ENCODE peak calls at places on chromosomes 6 and 20, in ten cellular contexts. One of them, this sample, is unnamed.

GRCh38 chr20:62208805-62209755 is 11.0 kb downstream of the HRH3 start:
- DNase-seq in GM13976: no peak
- DNase-seq in left cardiac atrium: no peak
- DNase-seq in activated CD4-positive, alpha-beta T cell treated with anti-CD3 and anti-CD28 coated beads, Interleukin-2, amount 50 U/mL, for 48 hours: no peak
- DNase-seq in A673: no peak
- DNase-seq in fibroblast of gingiva: no peak
- DNase-seq in hypothalamus: no peak
- DNase-seq in NCI-H1092: no peak
- DNase-seq in islet precursor cell: peak
- DNase-seq in epithelial cell of proximal tubule: no peak
- DNase-seq in this sample: no peak

GRCh38 chr20:33629533-33629932 is 32.6 kb upstream of the C20orf144 start:
- DNase-seq in GM13976: no peak
- DNase-seq in left cardiac atrium: no peak
- DNase-seq in activated CD4-positive, alpha-beta T cell treated with anti-CD3 and anti-CD28 coated beads, Interleukin-2, amount 50 U/mL, for 48 hours: no peak
- DNase-seq in A673: no peak
- DNase-seq in fibroblast of gingiva: no peak
- DNase-seq in hypothalamus: no peak
- DNase-seq in NCI-H1092: no peak
- DNase-seq in islet precursor cell: no peak
- DNase-seq in epithelial cell of proximal tubule: no peak
- DNase-seq in this sample: no peak

GRCh38 chr6:74170118-74170517 is 474.1 kb downstream of the CD109 start:
- DNase-seq in GM13976: no peak
- DNase-seq in left cardiac atrium: no peak
- DNase-seq in activated CD4-positive, alpha-beta T cell treated with anti-CD3 and anti-CD28 coated beads, Interleukin-2, amount 50 U/mL, for 48 hours: no peak
- DNase-seq in A673: no peak
- DNase-seq in fibroblast of gingiva: no peak
- DNase-seq in hypothalamus: no peak
- DNase-seq in NCI-H1092: no peak
- DNase-seq in islet precursor cell: no peak
- DNase-seq in epithelial cell of proximal tubule: no peak
- DNase-seq in this sample: no peak

GRCh38 chr6:41224800-41225199 is 3.3 kb upstream of the TREML4 start:
- DNase-seq in GM13976: no peak
- DNase-seq in left cardiac atrium: no peak
- DNase-seq in activated CD4-positive, alpha-beta T cell treated with anti-CD3 and anti-CD28 coated beads, Interleukin-2, amount 50 U/mL, for 48 hours: no peak
- DNase-seq in A673: no peak
- DNase-seq in fibroblast of gingiva: no peak
- DNase-seq in hypothalamus: no peak
- DNase-seq in NCI-H1092: no peak
- DNase-seq in islet precursor cell: no peak
- DNase-seq in epithelial cell of proximal tubule: no peak
- DNase-seq in this sample: no peak

GRCh38 chr6:42088101-42088591 is 37.8 kb downstream of the TAF8 start:
- DNase-seq in GM13976: no peak
- DNase-seq in left cardiac atrium: peak
- DNase-seq in activated CD4-positive, alpha-beta T cell treated with anti-CD3 and anti-CD28 coated beads, Interleukin-2, amount 50 U/mL, for 48 hours: no peak
- DNase-seq in A673: no peak
- DNase-seq in fibroblast of gingiva: no peak
- DNase-seq in hypothalamus: no peak
- DNase-seq in NCI-H1092: no peak
- DNase-seq in islet precursor cell: peak
- DNase-seq in epithelial cell of proximal tubule: no peak
- DNase-seq in this sample: no peak

GRCh38 chr6:36187446-36187845 is 9.1 kb upstream of the BRPF3 start:
- DNase-seq in GM13976: no peak
- DNase-seq in left cardiac atrium: no peak
- DNase-seq in activated CD4-positive, alpha-beta T cell treated with anti-CD3 and anti-CD28 coated beads, Interleukin-2, amount 50 U/mL, for 48 hours: no peak
- DNase-seq in A673: no peak
- DNase-seq in fibroblast of gingiva: no peak
- DNase-seq in hypothalamus: no peak
- DNase-seq in NCI-H1092: no peak
- DNase-seq in islet precursor cell: no peak
- DNase-seq in epithelial cell of proximal tubule: no peak
- DNase-seq in this sample: no peak

GRCh38 chr6:149044394-149044965 is 273.0 kb upstream of the TAB2 start:
- DNase-seq in GM13976: no peak
- DNase-seq in left cardiac atrium: no peak
- DNase-seq in activated CD4-positive, alpha-beta T cell treated with anti-CD3 and anti-CD28 coated beads, Interleukin-2, amount 50 U/mL, for 48 hours: no peak
- DNase-seq in A673: no peak
- DNase-seq in fibroblast of gingiva: peak
- DNase-seq in hypothalamus: no peak
- DNase-seq in NCI-H1092: no peak
- DNase-seq in islet precursor cell: no peak
- DNase-seq in epithelial cell of proximal tubule: no peak
- DNase-seq in this sample: no peak

GRCh38 chr6:138182939-138183791 is 21.4 kb downstream of the ARFGEF3 start:
- DNase-seq in GM13976: no peak
- DNase-seq in left cardiac atrium: no peak
- DNase-seq in activated CD4-positive, alpha-beta T cell treated with anti-CD3 and anti-CD28 coated beads, Interleukin-2, amount 50 U/mL, for 48 hours: no peak
- DNase-seq in A673: no peak
- DNase-seq in fibroblast of gingiva: no peak
- DNase-seq in hypothalamus: peak
- DNase-seq in NCI-H1092: peak
- DNase-seq in islet precursor cell: no peak
- DNase-seq in epithelial cell of proximal tubule: no peak
- DNase-seq in this sample: no peak